ENCODE peak calls at places on chromosomes 12 and 14, in six cellular contexts. V is choroid plexus epithelial cell; J is fibroblast of pulmonary artery; R is effector memory CD4-positive, alpha-beta T cell; Y is fibroblast of lung; A is OCI-LY7. K is an unnamed sample.

GRCh38 chr14:44898547-44898946 is 63.2 kb downstream of the KLHL28 start:
- DNase-seq in V (no peak), J (no peak), R (no peak), Y (peak), A (no peak), K (peak)

GRCh38 chr12:53098354-53098981 is 1.0 kb downstream of the IGFBP6 start:
- DNase-seq in V (peak), J (peak), R (peak), Y (peak), A (no peak), K (peak)

GRCh38 chr12:2457215-2458112 is 337.3 kb upstream of the FKBP4 start:
- DNase-seq in V (peak), J (no peak), R (no peak), Y (no peak), A (no peak), K (no peak)

GRCh38 chr12:46494424-46494823 is 121.9 kb upstream of the SLC38A2 start:
- DNase-seq in V (peak), J (peak), R (no peak), Y (peak), A (no peak), K (peak)

GRCh38 chr14:35231207-35231755 is 60.9 kb upstream of the PSMA6 start:
- DNase-seq in V (no peak), J (no peak), R (no peak), Y (peak), A (no peak), K (peak)

GRCh38 chr14:44960646-44961045 is 1.1 kb downstream of the KLHL28 start:
- DNase-seq in V (no peak), J (peak), R (no peak), Y (no peak), A (no peak), K (peak)

GRCh38 chr14:57008534-57008933 is 198.3 kb upstream of the OTX2 start:
- DNase-seq in V (no peak), J (no peak), R (no peak), Y (no peak), A (no peak), K (no peak)

GRCh38 chr12:100450726-100451125 is 22.9 kb upstream of the NR1H4 start:
- DNase-seq in V (peak), J (peak), R (no peak), Y (no peak), A (no peak), K (peak)

GRCh38 chr12:58711968-58712367 is 208.3 kb downstream of the LRIG3 start:
- DNase-seq in V (peak), J (no peak), R (no peak), Y (peak), A (no peak), K (peak)

GRCh38 chr14:53670701-53671100 is 285.9 kb downstream of the BMP4 start:
- DNase-seq in V (peak), J (peak), R (no peak), Y (peak), A (no peak), K (peak)

GRCh38 chr12:50603817-50604639 is 99.2 kb downstream of the DIP2B start:
- DNase-seq in V (peak), J (peak), R (no peak), Y (peak), A (no peak), K (peak)

GRCh38 chr12:119630962-119631550 is 36.9 kb upstream of the PRKAB1 start:
- DNase-seq in V (no peak), J (no peak), R (no peak), Y (no peak), A (no peak), K (no peak)

GRCh38 chr14:20179880-20180279 is 10.8 kb upstream of the OR11G2 start:
- DNase-seq in V (no peak), J (no peak), R (no peak), Y (no peak), A (no peak), K (no peak)

GRCh38 chr12:64609543-64610091 is 678 bp upstream of the RASSF3 start:
- DNase-seq in V (peak), J (peak), R (no peak), Y (peak), A (peak), K (peak)

GRCh38 chr12:112947761-112948160 is 9.5 kb downstream of the OAS3 start:
- DNase-seq in V (no peak), J (no peak), R (no peak), Y (no peak), A (no peak), K (no peak)

GRCh38 chr12:64390275-64390851 is at the start of gene C12orf56:
- DNase-seq in V (peak), J (no peak), R (no peak), Y (no peak), A (no peak), K (peak)

GRCh38 chr12:121812921-121813896 is 9.4 kb downstream of the SETD1B start:
- DNase-seq in V (no peak), J (peak), R (no peak), Y (peak), A (no peak), K (peak)

GRCh38 chr12:89883630-89884364 is 175.2 kb upstream of the ATP2B1 start:
- DNase-seq in V (peak), J (peak), R (no peak), Y (no peak), A (no peak), K (peak)

GRCh38 chr14:76227450-76228050 is 75.8 kb downstream of the GPATCH2L start:
- DNase-seq in V (peak), J (peak), R (no peak), Y (peak), A (no peak), K (peak)

GRCh38 chr12:124469193-124469888 is 98.1 kb downstream of the NCOR2 start:
- DNase-seq in V (no peak), J (no peak), R (no peak), Y (peak), A (peak), K (peak)

GRCh38 chr12:72274926-72275325 is 2.8 kb downstream of the TRHDE start:
- DNase-seq in V (peak), J (peak), R (no peak), Y (peak), A (no peak), K (peak)
- H3K4me3 ChIP-seq in V (peak), J (no peak), R (no peak), Y (peak), A (no peak), K (no peak)

DNA sequence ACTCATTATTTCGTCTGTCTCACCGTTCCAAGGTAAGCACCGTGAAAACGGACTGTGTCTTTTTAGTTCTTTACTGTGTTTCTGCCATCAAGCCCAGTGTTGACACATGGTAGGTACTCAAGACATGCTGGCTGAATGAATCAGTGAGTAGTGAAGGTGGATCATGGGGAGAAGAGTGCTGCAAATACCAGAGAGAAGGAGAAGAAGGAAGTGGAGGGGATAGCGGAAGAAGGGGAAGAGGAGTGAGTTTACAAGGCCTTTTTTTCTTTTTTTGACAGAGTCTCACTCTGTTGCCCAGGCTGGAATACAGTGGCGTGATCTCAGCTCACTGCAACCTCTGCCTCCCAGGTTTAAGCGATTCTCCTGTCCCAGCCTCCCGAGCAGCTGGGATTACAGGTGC is 54.6 kb downstream of the ETV6 start:
- DNase-seq in V (no peak), J (no peak), R (no peak), Y (no peak), A (no peak), K (no peak)
- H3K4me3 ChIP-seq in V (no peak), J (no peak), R (no peak), Y (no peak), A (no peak), K (no peak)

DNA sequence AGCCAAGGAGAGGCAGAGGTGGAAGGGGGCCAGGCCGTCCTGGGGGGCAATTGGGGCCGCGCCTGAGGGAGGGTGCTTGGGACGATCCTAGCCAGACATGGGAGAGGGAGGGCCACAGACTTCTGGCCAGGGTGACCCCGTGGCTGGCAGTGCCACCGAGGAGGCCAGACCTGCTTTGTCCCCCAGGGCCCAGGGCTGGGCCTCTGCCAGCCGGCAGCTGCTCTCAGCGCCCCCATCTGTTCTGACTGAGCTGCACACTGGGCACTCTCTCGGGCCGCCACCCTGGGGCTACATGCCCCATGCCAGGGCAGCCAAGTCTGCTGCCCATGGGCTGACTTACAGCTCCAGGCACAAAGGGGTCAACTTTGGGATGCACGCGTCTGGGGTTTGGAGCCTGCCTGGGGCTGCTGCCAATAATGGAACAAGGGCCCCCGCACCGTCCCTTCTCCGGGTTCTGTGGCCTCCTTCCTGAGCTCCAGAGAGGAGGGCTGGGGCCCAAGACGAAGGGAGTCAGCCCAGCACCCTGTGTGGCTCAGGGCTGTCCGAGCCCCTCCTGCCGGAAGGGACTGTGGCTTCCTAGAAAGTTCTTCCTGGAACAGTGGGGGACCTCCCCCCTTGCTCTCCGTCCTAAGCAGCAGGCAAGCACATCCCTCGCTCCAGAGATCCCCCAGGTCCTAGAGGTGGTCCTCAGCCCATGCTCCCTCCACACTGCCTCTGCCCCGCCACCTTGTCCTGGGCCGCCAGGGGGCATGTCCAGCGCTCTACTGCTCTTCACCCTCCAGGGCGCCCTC is 1.1 kb downstream of the ADSS1 start:
- DNase-seq in V (peak), J (peak), R (no peak), Y (peak), A (no peak), K (peak)
- H3K4me3 ChIP-seq in V (peak), J (peak), R (no peak), Y (no peak), A (no peak), K (no peak)

DNA sequence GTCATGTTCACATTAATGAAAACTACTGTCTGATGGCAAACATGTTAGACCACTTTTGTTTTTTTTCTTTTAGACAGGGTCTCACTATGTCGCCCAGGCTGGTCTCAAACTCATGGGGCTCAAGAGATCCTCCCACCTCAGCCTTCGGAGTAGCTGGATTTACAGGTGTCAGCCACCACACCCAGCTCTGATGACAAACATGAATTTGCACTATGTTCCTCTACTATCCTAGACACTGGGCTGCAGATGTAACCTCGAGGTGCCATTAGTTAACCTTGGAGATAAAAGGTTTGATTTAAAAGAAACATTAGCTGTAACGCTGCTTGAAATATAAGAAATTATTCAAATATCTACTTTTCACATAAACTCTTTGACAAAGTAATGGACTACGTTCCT is 8.1 kb downstream of the VPS37B start:
- DNase-seq in V (no peak), J (no peak), R (no peak), Y (no peak), A (no peak), K (no peak)
- H3K4me3 ChIP-seq in V (peak), J (no peak), R (peak), Y (no peak), A (peak), K (no peak)

DNA sequence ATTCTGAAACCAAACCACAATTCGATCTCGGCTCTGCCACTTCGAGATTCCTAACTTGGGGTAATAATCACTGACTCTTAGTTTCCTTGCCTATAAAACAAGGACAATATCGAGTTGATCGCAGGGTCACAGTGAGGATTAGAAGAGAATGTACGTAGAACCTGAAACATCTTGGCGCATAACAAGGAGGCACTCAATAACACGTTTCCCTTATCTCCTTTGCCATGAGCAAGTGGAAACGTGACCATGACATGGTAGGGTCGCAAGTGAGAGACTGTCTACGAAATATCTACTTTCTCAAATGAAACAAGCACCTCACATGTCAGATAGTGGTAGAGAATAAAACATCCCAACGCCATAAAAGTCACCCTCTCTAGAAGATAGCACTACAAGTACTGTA is 2.3 kb downstream of the DICER1 start:
- DNase-seq in V (no peak), J (no peak), R (no peak), Y (no peak), A (no peak), K (no peak)
- H3K4me3 ChIP-seq in V (no peak), J (peak), R (peak), Y (no peak), A (peak), K (no peak)

DNA sequence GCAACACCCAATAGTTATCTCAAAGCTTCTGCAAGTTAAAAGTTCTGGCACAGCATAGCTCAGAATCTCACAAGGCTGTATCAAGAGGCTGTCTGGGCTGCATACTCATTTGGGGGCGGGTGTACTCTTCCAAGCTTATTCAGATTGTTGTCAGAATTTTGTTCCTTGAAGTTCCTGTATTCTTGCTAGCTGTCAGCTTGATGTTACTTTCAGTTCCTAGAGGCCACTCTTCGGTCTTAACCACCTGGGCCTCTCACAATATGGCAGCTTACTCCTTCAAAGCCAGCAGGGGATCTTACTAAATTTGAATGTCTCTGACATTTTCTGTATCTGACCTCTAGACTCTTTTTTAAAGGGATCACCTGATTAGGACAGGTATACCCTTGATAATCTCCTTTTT is 38.9 kb downstream of the KCNC2 start:
- DNase-seq in V (no peak), J (no peak), R (no peak), Y (no peak), A (no peak), K (peak)
- H3K4me3 ChIP-seq in V (no peak), J (no peak), R (no peak), Y (no peak), A (no peak), K (no peak)

DNA sequence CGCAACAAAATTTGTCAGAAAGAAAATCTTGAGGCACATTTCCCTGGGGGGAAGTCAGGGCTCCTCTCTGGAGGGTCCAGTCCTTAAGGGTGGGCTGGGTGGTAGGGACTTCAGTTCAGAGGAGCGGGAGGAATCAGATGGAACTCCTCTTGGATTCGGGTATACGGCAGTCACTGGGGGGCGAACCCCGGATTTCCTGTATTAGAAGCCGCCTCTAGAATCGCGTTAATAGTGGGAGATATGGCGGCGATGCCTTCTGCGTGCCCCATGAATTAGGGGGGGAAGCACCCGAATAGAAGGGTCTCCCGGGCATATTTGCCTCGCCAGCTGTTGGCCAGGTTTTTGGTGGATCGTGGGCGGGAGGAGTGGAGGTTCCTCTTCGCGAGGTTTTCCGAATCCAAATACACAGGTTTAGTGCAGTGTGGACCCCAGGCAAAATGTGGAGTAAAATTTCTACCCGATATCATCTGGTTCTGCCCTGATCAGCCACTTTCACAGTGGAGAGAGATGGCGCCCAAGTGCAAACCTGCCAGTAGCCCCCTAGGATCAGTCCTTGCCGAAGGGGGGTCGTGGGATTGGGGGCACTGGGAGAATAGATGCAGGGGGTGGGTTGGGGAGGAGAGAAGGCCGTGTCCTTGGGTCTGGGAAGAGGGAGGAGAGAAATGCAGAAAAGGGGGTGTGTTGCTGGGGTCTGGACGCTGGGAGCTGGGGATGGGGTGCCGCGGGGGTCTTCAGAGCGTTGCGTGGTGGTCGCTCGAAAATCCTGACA is 637 bp downstream of the MEG3 start:
- DNase-seq in V (peak), J (no peak), R (no peak), Y (no peak), A (no peak), K (no peak)
- H3K4me3 ChIP-seq in V (peak), J (peak), R (no peak), Y (peak), A (no peak), K (peak)

DNA sequence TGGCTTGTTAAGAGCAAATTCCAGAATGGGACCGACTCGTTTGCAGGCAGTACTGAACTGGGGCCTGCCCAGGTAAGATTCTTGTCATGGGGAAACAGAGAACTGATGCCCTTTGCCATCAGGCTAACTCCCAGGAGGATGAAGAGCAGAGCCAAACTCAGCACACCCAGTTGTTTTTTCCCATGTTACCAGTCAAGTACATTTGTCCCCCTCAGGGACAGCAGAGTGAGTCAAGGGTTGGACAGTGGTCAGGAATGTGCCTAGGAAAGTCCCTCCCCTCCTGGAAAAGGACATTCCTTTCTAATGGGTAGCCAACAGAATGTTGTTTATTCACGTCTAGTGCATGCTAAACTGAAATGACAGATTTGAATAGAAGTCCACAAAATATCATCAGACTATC is 1.6 kb downstream of the ART4 start:
- DNase-seq in V (peak), J (peak), R (no peak), Y (peak), A (no peak), K (peak)
- H3K4me3 ChIP-seq in V (no peak), J (peak), R (no peak), Y (no peak), A (no peak), K (no peak)

GRCh38 chr14:94771191-94771905 is 1.4 kb upstream of the GSC start:
- DNase-seq in V (no peak), J (no peak), R (no peak), Y (no peak), A (no peak), K (no peak)
- H3K4me3 ChIP-seq in V (no peak), J (no peak), R (no peak), Y (no peak), A (no peak), K (no peak)

K was measured in fibroblast of mammary gland.